ENCODE peak calls at places on chromosomes 3 and 15, in eight cellular contexts. Q is stimulated activated naive CD8-positive, alpha-beta T cell treated with anti-CD3 and anti-CD28 coated beads, Interleukin-15, amount 100 ng/mL, for 72 hours; X is NCI-H2081; R is heart left ventricle; M is adipocyte; B is choroid plexus epithelial cell; S is GM03348; C is T follicular helper cell. J is an unnamed sample.

GRCh38 chr15:80736571-80736970 is 41.5 kb downstream of the ABHD17C start:
- DNase-seq in Q (no peak), X (peak), R (no peak), M (no peak), B (peak), S (no peak), C (no peak), J (no peak)

GRCh38 chr15:48645558-48646330 is at the start of gene FBN1:
- DNase-seq in Q (peak), X (no peak), R (peak), M (peak), B (peak), S (peak), C (no peak), J (peak)

GRCh38 chr3:133531981-133532380 is 41.5 kb upstream of the CDV3 start:
- DNase-seq in Q (no peak), X (no peak), R (no peak), M (peak), B (peak), S (peak), C (no peak), J (no peak)

GRCh38 chr3:140509534-140509933 is 168.3 kb upstream of the TRIM42 start:
- DNase-seq in Q (no peak), X (no peak), R (no peak), M (no peak), B (no peak), S (no peak), C (no peak), J (no peak)

GRCh38 chr3:133992385-133992784 is 37.3 kb downstream of the SLCO2A1 start:
- DNase-seq in Q (no peak), X (no peak), R (no peak), M (no peak), B (no peak), S (no peak), C (no peak), J (no peak)

GRCh38 chr15:22919171-22919570 is 61.0 kb downstream of the CYFIP1 start:
- DNase-seq in Q (no peak), X (no peak), R (no peak), M (no peak), B (no peak), S (no peak), C (no peak), J (no peak)

GRCh38 chr3:37291275-37291700 is 116.9 kb upstream of the LRRFIP2 start:
- DNase-seq in Q (no peak), X (no peak), R (no peak), M (peak), B (peak), S (peak), C (no peak), J (no peak)

GRCh38 chr3:10911350-10912002 is 81.1 kb upstream of the SLC6A1 start:
- DNase-seq in Q (no peak), X (no peak), R (no peak), M (no peak), B (no peak), S (no peak), C (no peak), J (no peak)

GRCh38 chr3:41117398-41117870 is 81.9 kb upstream of the CTNNB1 start:
- DNase-seq in Q (peak), X (no peak), R (peak), M (peak), B (peak), S (peak), C (peak), J (peak)

GRCh38 chr15:23422946-23423708 is 23.9 kb downstream of the GOLGA6L2 start:
- DNase-seq in Q (no peak), X (no peak), R (no peak), M (no peak), B (no peak), S (peak), C (no peak), J (no peak)

GRCh38 chr15:80020731-80021130 is 38.7 kb upstream of the ZFAND6 start:
- DNase-seq in Q (peak), X (no peak), R (no peak), M (no peak), B (no peak), S (no peak), C (no peak), J (no peak)

GRCh38 chr15:26355671-26356070 is 417.2 kb downstream of the GABRB3 start:
- DNase-seq in Q (no peak), X (peak), R (no peak), M (no peak), B (no peak), S (no peak), C (no peak), J (no peak)

GRCh38 chr3:29513236-29513635 is 232.4 kb downstream of the RBMS3 start:
- DNase-seq in Q (no peak), X (no peak), R (peak), M (no peak), B (no peak), S (peak), C (no peak), J (peak)

GRCh38 chr3:191352014-191352413 is 21.7 kb upstream of the UTS2B start:
- DNase-seq in Q (no peak), X (no peak), R (no peak), M (no peak), B (no peak), S (no peak), C (no peak), J (no peak)

GRCh38 chr3:119659584-119660291 is 651 bp downstream of the POPDC2 start:
- DNase-seq in Q (no peak), X (no peak), R (no peak), M (no peak), B (no peak), S (no peak), C (no peak), J (peak)

GRCh38 chr3:19425825-19426224 is 277.5 kb downstream of the KCNH8 start:
- DNase-seq in Q (no peak), X (no peak), R (no peak), M (no peak), B (no peak), S (no peak), C (no peak), J (no peak)

GRCh38 chr3:78086150-78086549 is 1046.3 kb downstream of the ROBO2 start:
- DNase-seq in Q (no peak), X (no peak), R (no peak), M (peak), B (no peak), S (no peak), C (no peak), J (no peak)

GRCh38 chr3:76107935-76108570 is 322.7 kb upstream of the ZNF717 start:
- DNase-seq in Q (no peak), X (no peak), R (no peak), M (peak), B (peak), S (peak), C (no peak), J (no peak)

GRCh38 chr3:134836921-134837320 is 41.9 kb downstream of the EPHB1 start:
- DNase-seq in Q (no peak), X (no peak), R (no peak), M (no peak), B (no peak), S (no peak), C (no peak), J (no peak)

GRCh38 chr3:88150371-88150770 is 612 bp downstream of the C3orf38 start:
- DNase-seq in Q (peak), X (no peak), R (no peak), M (peak), B (peak), S (peak), C (peak), J (no peak)

GRCh38 chr3:8380904-8381704 is 120.5 kb upstream of the LMCD1 start:
- DNase-seq in Q (no peak), X (no peak), R (no peak), M (no peak), B (no peak), S (no peak), C (no peak), J (no peak)

GRCh38 chr3:9810357-9810726 is 280 bp downstream of the TTLL3 start:
- DNase-seq in Q (no peak), X (no peak), R (no peak), M (peak), B (no peak), S (no peak), C (no peak), J (no peak)